ENCODE peak calls at places on chromosomes 12 and 14, in ten cellular contexts. L, H, Y, I, V, S, O, U, B and X are unnamed samples.

GRCh38 chr12:69056743-69057515 is 124.0 kb upstream of the CPM start:
- DNase-seq in I (no peak), S (no peak), H (no peak), L (no peak), U (no peak), B (no peak), V (no peak), O (no peak), Y (no peak), X (no peak)

GRCh38 chr12:67661311-67662011 is 12.9 kb downstream of the DYRK2 start:
- DNase-seq in Y (no peak), I (no peak), H (no peak), U (no peak), B (no peak), L (no peak), V (no peak), S (no peak), O (no peak), X (no peak)

GRCh38 chr12:95805864-95806669 is 15.5 kb upstream of the NTN4 start:
- DNase-seq in O (peak; percentile 60), S (no peak), Y (no peak), B (no peak), L (no peak), H (no peak), V (no peak), U (no peak), I (no peak), X (no peak)

GRCh38 chr12:127911289-127911688 is 355.7 kb upstream of the TMEM132C start:
- DNase-seq in U (no peak), V (no peak), S (no peak), O (no peak), B (no peak), Y (no peak), H (no peak), I (no peak), L (no peak), X (no peak)

GRCh38 chr12:10867381-10867780 is 16.7 kb downstream of the PRH1 start:
- DNase-seq in L (no peak), S (no peak), I (no peak), B (no peak), U (no peak), Y (no peak), H (no peak), V (no peak), O (no peak), X (no peak)

GRCh38 chr14:93032301-93032929 is 83.3 kb downstream of the ITPK1 start:
- DNase-seq in S (no peak), B (no peak), I (no peak), O (no peak), U (no peak), H (no peak), V (peak; percentile 85), L (no peak), Y (no peak), X (no peak)

GRCh38 chr12:9132008-9132535 is 16.4 kb upstream of the A2M start:
- DNase-seq in V (no peak), S (no peak), B (no peak), O (no peak), L (no peak), H (no peak), I (no peak), U (no peak), Y (no peak), X (no peak)

GRCh38 chr12:14885718-14886201 is at the start of gene MGP:
- DNase-seq in I (peak; percentile 90), S (peak; percentile 42), H (no peak), V (no peak), U (no peak), O (no peak), Y (peak; percentile 67), B (peak; percentile 36), L (no peak), X (peak; percentile 56)

GRCh38 chr14:85279407-85279806 is 250.5 kb upstream of the FLRT2 start:
- DNase-seq in O (no peak), V (no peak), S (no peak), I (no peak), Y (no peak), B (no peak), L (no peak), H (no peak), U (no peak), X (no peak)

GRCh38 chr12:15208140-15208539 is 13.1 kb downstream of the RERG start:
- DNase-seq in U (no peak), Y (no peak), B (no peak), I (no peak), H (no peak), O (no peak), L (no peak), S (no peak), V (no peak), X (no peak)

GRCh38 chr12:56160894-56161667 is 2.9 kb downstream of the MYL6 start:
- DNase-seq in H (no peak), V (no peak), L (no peak), S (no peak), B (no peak), Y (no peak), I (no peak), U (no peak), O (no peak), X (no peak)
- TF ChIP-seq POLR2A in H (no peak), V (no peak), L (no peak), S (no peak), B (no peak), Y (no peak), I (no peak), U (no peak), O (no peak), X (no peak)

GRCh38 chr12:53968214-53969127 is 4.5 kb upstream of the HOXC11 start:
- DNase-seq in O (no peak), I (no peak), B (no peak), V (peak; percentile 45), Y (no peak), S (no peak), H (no peak), U (no peak), L (no peak), X (no peak)
- TF ChIP-seq POLR2A in O (no peak), I (no peak), B (no peak), V (no peak), Y (no peak), S (no peak), H (no peak), U (no peak), L (no peak), X (no peak)

GRCh38 chr12:132672116-132672515 is 15.0 kb downstream of the POLE start:
- DNase-seq in U (no peak), S (no peak), B (no peak), I (peak; percentile 46), Y (no peak), O (no peak), H (no peak), L (no peak), V (no peak), X (no peak)
- TF ChIP-seq POLR2A in U (no peak), S (no peak), B (no peak), I (no peak), Y (no peak), O (no peak), H (no peak), L (no peak), V (no peak), X (no peak)

GRCh38 chr12:51247523-51248206 is 9.0 kb downstream of the DAZAP2 start:
- DNase-seq in S (no peak), O (no peak), Y (no peak), B (no peak), L (no peak), U (no peak), V (no peak), I (no peak), H (no peak), X (no peak)

GRCh38 chr12:51242896-51243295 is 4.3 kb downstream of the DAZAP2 start:
- DNase-seq in L (no peak), B (no peak), H (no peak), O (no peak), S (no peak), I (no peak), U (no peak), Y (no peak), V (no peak), X (no peak)

GRCh38 chr12:51244269-51244668 is 5.6 kb downstream of the DAZAP2 start:
- DNase-seq in O (no peak), S (no peak), B (no peak), L (no peak), U (no peak), V (no peak), H (no peak), Y (no peak), I (no peak), X (no peak)

GRCh38 chr12:51245476-51246253 is 7.0 kb downstream of the DAZAP2 start:
- DNase-seq in O (no peak), V (no peak), U (no peak), I (no peak), Y (no peak), L (no peak), H (no peak), S (no peak), B (no peak), X (no peak)

DNA sequence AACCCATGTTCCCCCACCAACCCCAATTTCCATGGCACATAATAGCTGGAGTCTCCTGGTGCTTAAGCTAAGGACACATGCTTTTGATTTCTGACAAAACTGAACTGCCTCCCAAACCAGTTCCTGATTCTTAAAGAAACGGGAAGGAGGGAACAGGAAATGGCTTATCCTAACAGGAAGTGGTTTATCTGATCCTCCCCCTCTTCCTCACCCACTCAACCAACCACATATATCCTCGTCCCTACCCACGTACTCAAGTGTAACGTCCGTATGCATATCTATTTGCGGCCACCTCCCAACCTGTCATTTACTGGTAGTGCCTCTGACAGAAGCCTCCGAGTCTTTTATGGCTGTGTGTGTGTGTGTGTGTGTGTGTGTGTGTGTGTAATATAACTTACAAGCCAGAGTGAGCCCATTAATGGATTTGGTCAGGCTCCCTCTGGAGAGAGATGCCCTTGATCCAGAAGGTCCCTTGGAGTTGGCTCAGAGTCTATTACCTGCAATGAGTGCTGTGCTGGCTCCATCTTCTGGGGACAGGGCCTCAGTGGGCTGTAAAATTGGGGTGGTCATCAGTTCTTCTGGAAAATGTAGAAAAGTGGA is 7.7 kb downstream of the DAZAP2 start:
- DNase-seq in V (no peak), U (no peak), O (no peak), I (no peak), Y (no peak), B (no peak), S (no peak), H (no peak), L (no peak), X (no peak)
- TF ChIP-seq POLR2A in V (no peak), U (no peak), O (no peak), I (no peak), Y (no peak), B (no peak), S (no peak), H (no peak), L (no peak), X (no peak)

GRCh38 chr14:102226356-102227125 is 78.4 kb downstream of the MOK start:
- DNase-seq in Y (no peak), B (no peak), V (peak; percentile 55), S (no peak), L (no peak), U (no peak), H (no peak), I (no peak), O (no peak), X (no peak)
- TF ChIP-seq POLR2A in Y (no peak), B (no peak), V (no peak), S (no peak), L (no peak), U (no peak), H (no peak), I (no peak), O (no peak), X (no peak)